ENCODE peak calls at places on chromosome 13, in nine cellular contexts. A, H, T, V, O, G, D, B and U are unnamed samples.

GRCh38 chr13:74301200-74302063 is 167.2 kb upstream of the KLF12 start:
- DNase-seq in A (no peak), H (no peak), T (no peak), V (no peak), O (no peak), G (no peak), D (no peak), B (no peak), U (no peak)

GRCh38 chr13:79459906-79460305 is 21.0 kb upstream of the NDFIP2 start:
- DNase-seq in A (no peak), H (no peak), T (no peak), V (no peak), O (no peak), G (no peak), D (no peak), B (no peak), U (no peak)

GRCh38 chr13:21234537-21234936 is 58.1 kb downstream of the MRPL57 start:
- DNase-seq in A (no peak), H (peak), T (no peak), V (peak), O (no peak), G (no peak), D (no peak), B (no peak), U (no peak)

GRCh38 chr13:89701913-89702312 is 1645.6 kb upstream of the MIR17HG start:
- DNase-seq in A (no peak), H (no peak), T (no peak), V (no peak), O (no peak), G (no peak), D (no peak), B (no peak), U (no peak)

GRCh38 chr13:111630411-111630810 is 310.0 kb downstream of the TEX29 start:
- DNase-seq in A (no peak), H (no peak), T (no peak), V (no peak), O (no peak), G (no peak), D (no peak), B (no peak), U (no peak)

GRCh38 chr13:97422118-97423054 is 11.6 kb upstream of the RAP2A start:
- DNase-seq in A (no peak), H (no peak), T (no peak), V (no peak), O (no peak), G (no peak), D (no peak), B (no peak), U (no peak)

GRCh38 chr13:75255653-75256052 is 226.3 kb downstream of the TBC1D4 start:
- DNase-seq in A (no peak), H (no peak), T (no peak), V (no peak), O (no peak), G (no peak), D (no peak), B (no peak), U (no peak)

GRCh38 chr13:109919715-109920375 is 133.5 kb upstream of the IRS2 start:
- DNase-seq in A (no peak), H (no peak), T (no peak), V (no peak), O (no peak), G (no peak), D (peak), B (no peak), U (no peak)

GRCh38 chr13:97948041-97948440 is 5.4 kb upstream of the IPO5 start:
- DNase-seq in A (no peak), H (no peak), T (no peak), V (no peak), O (no peak), G (no peak), D (no peak), B (no peak), U (no peak)

GRCh38 chr13:98937911-98938381 is 39.9 kb downstream of the DOCK9 start:
- DNase-seq in A (no peak), H (no peak), T (no peak), V (no peak), O (no peak), G (no peak), D (no peak), B (no peak), U (no peak)

GRCh38 chr13:90968510-90968909 is 379.0 kb upstream of the MIR17HG start:
- DNase-seq in A (no peak), H (peak), T (peak), V (no peak), O (no peak), G (no peak), D (no peak), B (no peak), U (no peak)

GRCh38 chr13:20566424-20566916 is 487 bp upstream of the IFT88 start:
- DNase-seq in A (peak), H (peak), T (no peak), V (peak), O (peak), G (no peak), D (peak), B (no peak), U (peak)

GRCh38 chr13:75494491-75494890 is 12.5 kb upstream of the TBC1D4 start:
- DNase-seq in A (no peak), H (no peak), T (no peak), V (peak), O (no peak), G (no peak), D (no peak), B (no peak), U (no peak)

GRCh38 chr13:72638059-72638815 is 89.2 kb downstream of the MZT1 start:
- DNase-seq in A (no peak), H (no peak), T (no peak), V (no peak), O (no peak), G (no peak), D (no peak), B (no peak), U (no peak)

GRCh38 chr13:30121666-30122065 is 185.7 kb downstream of the KATNAL1 start:
- DNase-seq in A (peak), H (no peak), T (no peak), V (no peak), O (no peak), G (no peak), D (no peak), B (no peak), U (no peak)

GRCh38 chr13:63910406-63910957 is 2494.8 kb upstream of the PCDH20 start:
- DNase-seq in A (no peak), H (peak), T (no peak), V (no peak), O (no peak), G (no peak), D (peak), B (peak), U (no peak)

GRCh38 chr13:74288361-74288911 is 154.2 kb upstream of the KLF12 start:
- DNase-seq in A (no peak), H (peak), T (peak), V (no peak), O (peak), G (no peak), D (no peak), B (no peak), U (no peak)

GRCh38 chr13:21879263-21879914 is 208.5 kb downstream of the FGF9 start:
- DNase-seq in A (no peak), H (no peak), T (no peak), V (no peak), O (no peak), G (no peak), D (no peak), B (no peak), U (no peak)

GRCh38 chr13:46796129-46796514 is 839 bp downstream of the ESD start:
- DNase-seq in A (no peak), H (no peak), T (no peak), V (no peak), O (no peak), G (no peak), D (no peak), B (no peak), U (no peak)

GRCh38 chr13:74870865-74871264 is 611.1 kb downstream of the TBC1D4 start:
- DNase-seq in A (no peak), H (no peak), T (no peak), V (no peak), O (no peak), G (no peak), D (peak), B (no peak), U (no peak)

GRCh38 chr13:111322001-111322915 is 1.8 kb downstream of the TEX29 start:
- DNase-seq in A (no peak), H (no peak), T (no peak), V (no peak), O (no peak), G (no peak), D (no peak), B (no peak), U (no peak)

GRCh38 chr13:40653558-40654318 is 12.7 kb downstream of the FOXO1 start:
- DNase-seq in A (no peak), H (no peak), T (no peak), V (peak), O (no peak), G (no peak), D (no peak), B (no peak), U (no peak)

GRCh38 chr13:106083620-106084350 is 451.7 kb downstream of the EFNB2 start:
- DNase-seq in A (no peak), H (peak), T (no peak), V (peak), O (no peak), G (no peak), D (no peak), B (no peak), U (no peak)

GRCh38 chr13:99979453-99980200 is 2.0 kb upstream of the ZIC2 start:
- DNase-seq in A (peak), H (peak), T (no peak), V (no peak), O (no peak), G (no peak), D (no peak), B (no peak), U (no peak)

GRCh38 chr13:83355042-83355441 is 527.2 kb downstream of the SLITRK1 start:
- DNase-seq in A (no peak), H (no peak), T (no peak), V (no peak), O (no peak), G (no peak), D (no peak), B (no peak), U (no peak)

GRCh38 chr13:100608906-100609305 is 20.3 kb upstream of the GGACT start:
- DNase-seq in A (no peak), H (peak), T (no peak), V (no peak), O (no peak), G (no peak), D (no peak), B (no peak), U (no peak)

GRCh38 chr13:74325106-74325505 is 190.9 kb upstream of the KLF12 start:
- DNase-seq in A (no peak), H (peak), T (no peak), V (peak), O (no peak), G (no peak), D (no peak), B (no peak), U (no peak)

GRCh38 chr13:33806470-33807248 is 11.3 kb upstream of the RFC3 start:
- DNase-seq in A (no peak), H (no peak), T (no peak), V (no peak), O (no peak), G (no peak), D (no peak), B (no peak), U (no peak)

GRCh38 chr13:80037505-80037888 is 303.4 kb downstream of the SPRY2 start:
- DNase-seq in A (no peak), H (peak), T (no peak), V (peak), O (no peak), G (no peak), D (peak), B (no peak), U (no peak)

GRCh38 chr13:20258208-20258962 is 26.3 kb upstream of the GJB6 start:
- DNase-seq in A (no peak), H (no peak), T (no peak), V (peak), O (no peak), G (no peak), D (no peak), B (no peak), U (no peak)

GRCh38 chr13:24033527-24034302 is 126.8 kb upstream of the SPATA13 start:
- DNase-seq in A (no peak), H (no peak), T (no peak), V (peak), O (no peak), G (no peak), D (no peak), B (no peak), U (no peak)

GRCh38 chr13:35818577-35819165 is 312.5 kb downstream of the DCLK1 start:
- DNase-seq in A (no peak), H (peak), T (no peak), V (peak), O (no peak), G (no peak), D (peak), B (no peak), U (no peak)

GRCh38 chr13:26320766-26321165 is 66.8 kb downstream of the CDK8 start:
- DNase-seq in A (no peak), H (no peak), T (no peak), V (no peak), O (no peak), G (no peak), D (no peak), B (no peak), U (no peak)

GRCh38 chr13:26323764-26324163 is 69.8 kb downstream of the CDK8 start:
- DNase-seq in A (no peak), H (no peak), T (no peak), V (no peak), O (no peak), G (no peak), D (no peak), B (no peak), U (no peak)

GRCh38 chr13:26324867-26325266 is 70.9 kb downstream of the CDK8 start:
- DNase-seq in A (no peak), H (no peak), T (no peak), V (no peak), O (no peak), G (no peak), D (no peak), B (no peak), U (no peak)

GRCh38 chr13:26324294-26324693 is 70.4 kb downstream of the CDK8 start:
- DNase-seq in A (no peak), H (no peak), T (no peak), V (no peak), O (no peak), G (no peak), D (no peak), B (no peak), U (no peak)

DNA sequence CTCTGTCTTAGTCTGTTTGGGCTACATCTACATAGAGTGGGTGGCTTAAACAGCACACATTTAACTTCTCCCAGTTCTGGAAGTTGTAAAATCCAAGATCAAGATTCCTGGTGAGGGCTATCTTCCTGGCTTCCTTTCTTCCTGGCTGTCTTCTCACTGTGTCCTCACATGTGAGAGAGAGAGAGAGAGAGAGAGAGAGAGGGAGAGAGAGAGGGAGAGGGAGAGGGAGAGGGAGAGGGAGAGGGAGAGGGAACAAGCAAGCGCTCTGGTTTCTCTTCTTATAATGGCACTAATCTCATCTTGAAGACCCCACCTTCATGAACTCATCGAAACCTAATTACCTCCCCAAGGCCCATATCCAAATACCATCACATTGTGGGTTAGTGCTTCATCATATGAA is 69.2 kb downstream of the CDK8 start:
- DNase-seq in A (no peak), H (no peak), T (no peak), V (no peak), O (no peak), G (no peak), D (no peak), B (no peak), U (no peak)
- TF ChIP-seq CTCF in A (no peak), H (no peak), T (no peak), V (no peak), O (no peak), G (no peak), D (no peak), B (no peak), U (no peak)

GRCh38 chr13:108176685-108177274 is 38.6 kb downstream of the LIG4 start:
- DNase-seq in A (no peak), H (peak), T (peak), V (peak), O (peak), G (no peak), D (no peak), B (peak), U (no peak)
- TF ChIP-seq CTCF in A (no peak), H (peak), T (peak), V (peak), O (peak), G (no peak), D (peak), B (no peak), U (no peak)

GRCh38 chr13:113402471-113403254 is 38.7 kb upstream of the GRTP1 start:
- DNase-seq in A (no peak), H (no peak), T (no peak), V (no peak), O (no peak), G (no peak), D (no peak), B (no peak), U (no peak)
- TF ChIP-seq CTCF in A (no peak), H (no peak), T (no peak), V (no peak), O (no peak), G (no peak), D (no peak), B (no peak), U (no peak)

DNA sequence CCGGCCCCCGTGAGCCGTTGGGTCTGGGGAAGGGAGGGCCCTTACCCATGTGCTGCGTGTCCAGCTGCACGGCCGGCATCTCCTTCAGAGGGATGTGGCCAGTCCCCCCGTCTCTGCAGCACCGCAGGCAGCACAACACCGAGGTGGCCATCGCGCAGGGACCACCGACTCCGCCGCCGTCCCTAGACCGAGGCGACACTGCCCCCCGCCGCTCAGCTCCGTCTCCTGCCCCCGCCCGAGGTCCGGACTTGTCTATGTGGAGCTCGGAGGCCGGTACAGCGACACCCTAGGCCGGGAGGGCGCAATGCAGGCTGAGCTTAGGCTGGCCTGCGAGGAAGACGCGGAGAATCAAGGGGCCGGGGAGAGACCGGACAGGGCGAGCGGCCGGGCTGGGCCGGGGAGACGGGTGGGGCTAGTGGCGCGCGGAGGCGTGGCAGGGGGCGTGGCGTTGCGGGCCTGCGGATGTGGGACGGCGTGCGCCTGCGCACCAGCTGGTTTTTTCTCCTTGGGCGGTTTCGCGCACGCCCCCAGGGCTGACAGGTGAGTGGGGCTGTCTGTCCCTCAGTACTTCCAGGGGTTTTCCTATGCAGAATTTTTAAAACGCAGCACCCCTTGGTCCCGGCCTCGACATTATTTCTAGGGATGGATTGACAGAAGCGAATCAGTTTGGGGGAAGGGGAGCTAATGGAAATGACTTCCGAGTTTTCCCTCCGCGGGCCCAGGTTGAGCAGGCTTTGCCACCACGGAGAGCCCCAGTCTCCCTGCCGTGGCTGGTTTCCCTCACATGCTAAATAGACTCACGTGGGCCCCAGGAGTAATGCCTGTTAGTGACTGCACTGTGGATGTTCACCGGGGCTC is at the start of gene SPRYD7:
- DNase-seq in A (peak), H (peak), T (peak), V (peak), O (peak), G (peak), D (peak), B (peak), U (peak)
- TF ChIP-seq CTCF in A (peak), H (peak), T (peak), V (peak), O (peak), G (peak), D (peak), B (peak), U (peak)

GRCh38 chr13:78247362-78247761 is 328.7 kb upstream of the EDNRB start:
- DNase-seq in A (no peak), H (no peak), T (no peak), V (no peak), O (no peak), G (no peak), D (no peak), B (no peak), U (no peak)

GRCh38 chr13:78239681-78240080 is 321.1 kb upstream of the EDNRB start:
- DNase-seq in A (no peak), H (no peak), T (peak), V (no peak), O (no peak), G (no peak), D (no peak), B (peak), U (no peak)

GRCh38 chr13:78238911-78239310 is 320.3 kb upstream of the EDNRB start:
- DNase-seq in A (no peak), H (no peak), T (no peak), V (no peak), O (no peak), G (no peak), D (no peak), B (peak), U (no peak)

GRCh38 chr13:78241278-78241919 is 322.8 kb upstream of the EDNRB start:
- DNase-seq in A (no peak), H (peak), T (peak), V (peak), O (no peak), G (no peak), D (peak), B (peak), U (no peak)
- TF ChIP-seq CTCF in A (no peak), H (peak), T (peak), V (peak), O (no peak), G (no peak), D (peak), B (peak), U (no peak)

GRCh38 chr13:44783987-44784734 is 205.1 kb downstream of the NUFIP1 start:
- DNase-seq in A (no peak), H (no peak), T (no peak), V (no peak), O (no peak), G (no peak), D (no peak), B (no peak), U (no peak)
- TF ChIP-seq CTCF in A (no peak), H (no peak), T (no peak), V (no peak), O (no peak), G (no peak), D (no peak), B (no peak), U (no peak)

GRCh38 chr13:48068036-48068435 is 26.9 kb downstream of the MED4 start:
- DNase-seq in A (no peak), H (no peak), T (no peak), V (no peak), O (no peak), G (no peak), D (no peak), B (no peak), U (no peak)
- TF ChIP-seq CTCF in A (no peak), H (no peak), T (peak), V (no peak), O (no peak), G (no peak), D (no peak), B (no peak), U (no peak)